ENCODE peak calls at places on chromosome 12, in five cellular contexts. One of them, this sample, is unnamed.

GRCh38 chr12:52263761-52264434 is 10.5 kb upstream of the KRT86 start:
- DNase-seq in MCF 10A: no peak
- DNase-seq in pancreas: no peak
- DNase-seq in kidney: peak; percentile 49
- DNase-seq in fibroblast of the aortic adventitia: no peak
- DNase-seq in this sample: no peak

GRCh38 chr12:68259318-68259940 is 6.0 kb upstream of the IL22 start:
- DNase-seq in MCF 10A: peak; percentile 86
- DNase-seq in pancreas: no peak
- DNase-seq in kidney: no peak
- DNase-seq in fibroblast of the aortic adventitia: peak; percentile 66
- DNase-seq in this sample: peak; percentile 95

GRCh38 chr12:29164477-29165163 is 15.5 kb downstream of the FAR2 start:
- DNase-seq in MCF 10A: peak; percentile 42
- DNase-seq in pancreas: no peak
- DNase-seq in kidney: no peak
- DNase-seq in fibroblast of the aortic adventitia: peak; percentile 40
- DNase-seq in this sample: peak; percentile 54

GRCh38 chr12:93090768-93091172 is 161.7 kb upstream of the EEA1 start:
- DNase-seq in MCF 10A: peak; percentile 72
- DNase-seq in pancreas: no peak
- DNase-seq in kidney: no peak
- DNase-seq in fibroblast of the aortic adventitia: peak; percentile 78
- DNase-seq in this sample: peak; percentile 79

GRCh38 chr12:27343255-27344000 is 10.8 kb downstream of the BMAL2 start:
- DNase-seq in MCF 10A: peak; percentile 58
- DNase-seq in pancreas: no peak
- DNase-seq in kidney: no peak
- DNase-seq in fibroblast of the aortic adventitia: peak; percentile 92
- DNase-seq in this sample: peak; percentile 97

GRCh38 chr12:129607293-129607692 is 296.5 kb downstream of the TMEM132D start:
- DNase-seq in MCF 10A: peak; percentile 86
- DNase-seq in pancreas: no peak
- DNase-seq in kidney: no peak
- DNase-seq in fibroblast of the aortic adventitia: no peak
- DNase-seq in this sample: no peak

GRCh38 chr12:53056296-53056695 is 6.4 kb downstream of the TNS2 start:
- DNase-seq in MCF 10A: no peak
- DNase-seq in pancreas: no peak
- DNase-seq in kidney: no peak
- DNase-seq in fibroblast of the aortic adventitia: no peak
- DNase-seq in this sample: no peak

GRCh38 chr12:42482086-42482819 is 107.3 kb downstream of the PRICKLE1 start:
- DNase-seq in MCF 10A: no peak
- DNase-seq in pancreas: peak; percentile 64
- DNase-seq in kidney: peak; percentile 83
- DNase-seq in fibroblast of the aortic adventitia: peak; percentile 75
- DNase-seq in this sample: peak; percentile 49

GRCh38 chr12:108112815-108113556 is 16.1 kb upstream of the WSCD2 start:
- DNase-seq in MCF 10A: no peak
- DNase-seq in pancreas: no peak
- DNase-seq in kidney: no peak
- DNase-seq in fibroblast of the aortic adventitia: no peak
- DNase-seq in this sample: no peak

GRCh38 chr12:65534105-65534841 is 255.8 kb downstream of the MSRB3 start:
- DNase-seq in MCF 10A: no peak
- DNase-seq in pancreas: no peak
- DNase-seq in kidney: no peak
- DNase-seq in fibroblast of the aortic adventitia: no peak
- DNase-seq in this sample: no peak

GRCh38 chr12:109612975-109613502 is 39.4 kb downstream of the MVK start:
- DNase-seq in MCF 10A: peak; percentile 34
- DNase-seq in pancreas: no peak
- DNase-seq in kidney: no peak
- DNase-seq in fibroblast of the aortic adventitia: peak; percentile 6
- DNase-seq in this sample: peak; percentile 29

GRCh38 chr12:12123209-12123608 is 52.5 kb downstream of the BCL2L14 start:
- DNase-seq in MCF 10A: no peak
- DNase-seq in pancreas: no peak
- DNase-seq in kidney: no peak
- DNase-seq in fibroblast of the aortic adventitia: peak; percentile 8
- DNase-seq in this sample: no peak

GRCh38 chr12:3164454-3165310 is 87.5 kb downstream of the TSPAN9 start:
- DNase-seq in MCF 10A: no peak
- DNase-seq in pancreas: no peak
- DNase-seq in kidney: no peak
- DNase-seq in fibroblast of the aortic adventitia: no peak
- DNase-seq in this sample: no peak

GRCh38 chr12:13228579-13228978 is 32.1 kb downstream of the EMP1 start:
- DNase-seq in MCF 10A: no peak
- DNase-seq in pancreas: no peak
- DNase-seq in kidney: no peak
- DNase-seq in fibroblast of the aortic adventitia: no peak
- DNase-seq in this sample: no peak

GRCh38 chr12:7188557-7189397 is 709 bp upstream of the PEX5 start:
- DNase-seq in MCF 10A: peak; percentile 84
- DNase-seq in pancreas: peak; percentile 80
- DNase-seq in kidney: peak; percentile 87
- DNase-seq in fibroblast of the aortic adventitia: peak; percentile 62
- DNase-seq in this sample: peak; percentile 82

GRCh38 chr12:49636979-49637378 is 13.6 kb downstream of the PRPF40B start:
- DNase-seq in MCF 10A: peak; percentile 59
- DNase-seq in pancreas: no peak
- DNase-seq in kidney: peak; percentile 45
- DNase-seq in fibroblast of the aortic adventitia: peak; percentile 77
- DNase-seq in this sample: peak; percentile 68

GRCh38 chr12:117695956-117696355 is 272.8 kb downstream of the KSR2 start:
- DNase-seq in MCF 10A: no peak
- DNase-seq in pancreas: no peak
- DNase-seq in kidney: no peak
- DNase-seq in fibroblast of the aortic adventitia: no peak
- DNase-seq in this sample: no peak

GRCh38 chr12:123532021-123532420 is 1.5 kb downstream of the RILPL1 start:
- DNase-seq in MCF 10A: no peak
- DNase-seq in pancreas: no peak
- DNase-seq in kidney: no peak
- DNase-seq in fibroblast of the aortic adventitia: peak; percentile 22
- DNase-seq in this sample: peak; percentile 16

GRCh38 chr12:126899926-126900792 is 1366.8 kb upstream of the TMEM132C start:
- DNase-seq in MCF 10A: no peak
- DNase-seq in pancreas: no peak
- DNase-seq in kidney: no peak
- DNase-seq in fibroblast of the aortic adventitia: no peak
- DNase-seq in this sample: no peak

GRCh38 chr12:77442633-77443032 is 377.3 kb upstream of the E2F7 start:
- DNase-seq in MCF 10A: no peak
- DNase-seq in pancreas: no peak
- DNase-seq in kidney: no peak
- DNase-seq in fibroblast of the aortic adventitia: peak; percentile 42
- DNase-seq in this sample: no peak

GRCh38 chr12:50188875-50189575 is 21.9 kb upstream of the CERS5 start:
- DNase-seq in MCF 10A: no peak
- DNase-seq in pancreas: no peak
- DNase-seq in kidney: no peak
- DNase-seq in fibroblast of the aortic adventitia: no peak
- DNase-seq in this sample: no peak

GRCh38 chr12:123940627-123940966 is 32.0 kb downstream of the CCDC92 start:
- DNase-seq in MCF 10A: no peak
- DNase-seq in pancreas: no peak
- DNase-seq in kidney: no peak
- DNase-seq in fibroblast of the aortic adventitia: no peak
- DNase-seq in this sample: no peak

GRCh38 chr12:39390752-39391151 is 52.2 kb downstream of the KIF21A start:
- DNase-seq in MCF 10A: no peak
- DNase-seq in pancreas: no peak
- DNase-seq in kidney: no peak
- DNase-seq in fibroblast of the aortic adventitia: no peak
- DNase-seq in this sample: peak; percentile 46

GRCh38 chr12:118582863-118583262 is 206.5 kb downstream of the SUDS3 start:
- DNase-seq in MCF 10A: no peak
- DNase-seq in pancreas: no peak
- DNase-seq in kidney: no peak
- DNase-seq in fibroblast of the aortic adventitia: no peak
- DNase-seq in this sample: peak; percentile 1

GRCh38 chr12:47901285-47902093 is 3.3 kb downstream of the VDR start:
- DNase-seq in MCF 10A: no peak
- DNase-seq in pancreas: no peak
- DNase-seq in kidney: no peak
- DNase-seq in fibroblast of the aortic adventitia: no peak
- DNase-seq in this sample: no peak

GRCh38 chr12:116880817-116881324 is 370 bp downstream of the HRK start:
- DNase-seq in MCF 10A: peak; percentile 54
- DNase-seq in pancreas: peak; percentile 82
- DNase-seq in kidney: peak; percentile 73
- DNase-seq in fibroblast of the aortic adventitia: peak; percentile 24
- DNase-seq in this sample: peak; percentile 60

GRCh38 chr12:52316701-52317100 is 4.5 kb downstream of the KRT83 start:
- DNase-seq in MCF 10A: no peak
- DNase-seq in pancreas: no peak
- DNase-seq in kidney: no peak
- DNase-seq in fibroblast of the aortic adventitia: no peak
- DNase-seq in this sample: no peak

GRCh38 chr12:117143008-117143532 is 43.9 kb upstream of the TESC start:
- DNase-seq in MCF 10A: peak; percentile 83
- DNase-seq in pancreas: no peak
- DNase-seq in kidney: no peak
- DNase-seq in fibroblast of the aortic adventitia: no peak
- DNase-seq in this sample: peak; percentile 96

GRCh38 chr12:87054225-87054624 is 798.0 kb upstream of the MGAT4C start:
- DNase-seq in MCF 10A: no peak
- DNase-seq in pancreas: no peak
- DNase-seq in kidney: no peak
- DNase-seq in fibroblast of the aortic adventitia: peak; percentile 89
- DNase-seq in this sample: no peak

GRCh38 chr12:32051511-32052299 is 54.9 kb upstream of the BICD1 start:
- DNase-seq in MCF 10A: peak; percentile 92
- DNase-seq in pancreas: no peak
- DNase-seq in kidney: no peak
- DNase-seq in fibroblast of the aortic adventitia: peak; percentile 88
- DNase-seq in this sample: peak; percentile 98

GRCh38 chr12:1716215-1716862 is 25.5 kb downstream of the ADIPOR2 start:
- DNase-seq in MCF 10A: no peak
- DNase-seq in pancreas: no peak
- DNase-seq in kidney: no peak
- DNase-seq in fibroblast of the aortic adventitia: peak; percentile 38
- DNase-seq in this sample: no peak

This sample was measured in epithelial cell of esophagus.